ENCODE peak calls at places on chromosome 3, in four cellular contexts. D is HepG2, P is K562, T is GM12878. O is an unnamed sample.
A peak's percentile ranks its signal among the peaks of the same experiment; 100 is the strongest.

GRCh38 chr3:196708467-196708866 is 3.6 kb downstream of the CEP19 start:
- DNase-seq in P (no peak), T (no peak), D (no peak), O (no peak)

GRCh38 chr3:45462522-45463262 is 74.3 kb downstream of the LARS2 start:
- DNase-seq in T (no peak), D (no peak), P (no peak), O (no peak)

GRCh38 chr3:149702691-149703426 is 45.0 kb upstream of the WWTR1 start:
- DNase-seq in P (no peak), D (no peak), T (no peak), O (no peak)

GRCh38 chr3:158659454-158660237 is 12.8 kb downstream of the LXN start:
- DNase-seq in T (no peak), P (peak; percentile 58), D (peak; percentile 45), O (peak; percentile 49)

GRCh38 chr3:43411429-43411828 is 125.1 kb downstream of the SNRK start:
- DNase-seq in T (no peak), P (no peak), D (no peak), O (no peak)

GRCh38 chr3:113546414-113546893 is 14.1 kb downstream of the SIDT1 start:
- DNase-seq in T (peak; percentile 57), D (no peak), P (no peak), O (no peak)

GRCh38 chr3:43861635-43862034 is 170.9 kb downstream of the ABHD5 start:
- DNase-seq in D (no peak), T (no peak), P (no peak), O (no peak)

GRCh38 chr3:65712156-65712555 is 326.6 kb downstream of the MAGI1 start:
- DNase-seq in P (no peak), D (no peak), T (no peak), O (no peak)

GRCh38 chr3:172305552-172305951 is 142.7 kb downstream of the GHSR start:
- DNase-seq in T (no peak), D (peak; percentile 72), P (no peak), O (no peak)

GRCh38 chr3:144142151-144142855 is 170.7 kb downstream of the DIPK2A start:
- DNase-seq in T (no peak), P (no peak), D (no peak), O (no peak)

GRCh38 chr3:195877767-195878423 is 30.5 kb downstream of the TNK2 start:
- DNase-seq in D (no peak), P (peak; percentile 49), T (no peak), O (no peak)

GRCh38 chr3:116057403-116058006 is 387.8 kb downstream of the LSAMP start:
- DNase-seq in D (no peak), T (no peak), P (no peak), O (no peak)

GRCh38 chr3:138409171-138409570 is 25.2 kb upstream of the ESYT3 start:
- DNase-seq in T (no peak), P (no peak), D (no peak), O (no peak)

GRCh38 chr3:125045965-125046364 is 9.8 kb downstream of the HEG1 start:
- DNase-seq in T (no peak), P (no peak), D (no peak), O (no peak)

GRCh38 chr3:33941804-33942203 is 143.4 kb downstream of the PDCD6IP start:
- DNase-seq in P (no peak), D (no peak), T (peak; percentile 17), O (no peak)

GRCh38 chr3:69505770-69506407 is 120.0 kb upstream of the FRMD4B start:
- DNase-seq in D (no peak), T (no peak), P (no peak), O (no peak)

GRCh38 chr3:59017617-59017984 is 32.2 kb downstream of the CFAP20DC start:
- DNase-seq in P (no peak), D (no peak), T (no peak), O (no peak)

DNA sequence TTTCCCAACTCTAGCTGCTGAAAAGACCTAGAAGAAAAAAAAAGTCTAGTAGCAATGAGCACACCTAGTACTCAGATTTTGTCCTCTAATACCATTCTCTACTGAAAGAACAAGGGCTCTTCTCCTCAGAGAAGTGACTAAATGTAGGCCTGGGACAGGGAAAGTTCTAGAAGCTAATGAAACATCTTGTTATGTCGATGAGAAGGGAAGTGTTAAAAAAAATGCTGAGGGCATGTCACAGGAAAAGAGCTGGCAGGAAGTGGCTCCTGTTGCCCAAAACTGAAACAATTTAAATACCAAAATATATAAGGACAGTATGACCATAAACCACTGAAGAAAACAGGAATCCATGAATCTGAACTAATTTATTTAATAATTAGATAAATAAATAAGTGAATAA is 581.4 kb upstream of the TBL1XR1 start:
- DNase-seq in T (no peak), P (no peak), D (no peak), O (no peak)
- TF ChIP-seq ETV6 in T (no peak), P (no peak), D (no peak), O (no peak)

GRCh38 chr3:23288715-23289114 is 85.6 kb downstream of the UBE2E2 start:
- DNase-seq in D (no peak), T (no peak), P (no peak), O (no peak)

GRCh38 chr3:23292432-23292831 is 89.3 kb downstream of the UBE2E2 start:
- DNase-seq in P (no peak), T (no peak), D (no peak), O (no peak)

GRCh38 chr3:23283625-23284024 is 80.5 kb downstream of the UBE2E2 start:
- DNase-seq in D (no peak), P (no peak), T (no peak), O (no peak)

GRCh38 chr3:23288286-23288685 is 85.2 kb downstream of the UBE2E2 start:
- DNase-seq in P (no peak), T (no peak), D (no peak), O (no peak)
- TF ChIP-seq ETV6 in P (no peak), T (no peak), D (no peak), O (no peak)

GRCh38 chr3:151838574-151839312 is 24.8 kb downstream of the AADAC start:
- DNase-seq in D (peak; percentile 77), P (peak; percentile 52), T (peak; percentile 2), O (peak; percentile 22)

GRCh38 chr3:151839313-151839631 is 25.4 kb downstream of the AADAC start:
- DNase-seq in D (no peak), P (no peak), T (no peak), O (no peak)

GRCh38 chr3:151841801-151842200 is 27.9 kb downstream of the AADAC start:
- DNase-seq in D (no peak), P (no peak), T (no peak), O (no peak)

GRCh38 chr3:151845506-151845905 is 27.9 kb upstream of the SUCNR1 start:
- DNase-seq in T (no peak), P (no peak), D (no peak), O (no peak)

GRCh38 chr3:151843275-151843674 is 29.4 kb downstream of the AADAC start:
- DNase-seq in D (no peak), T (no peak), P (no peak), O (no peak)
- TF ChIP-seq ETV6 in D (no peak), T (no peak), P (no peak), O (no peak)

GRCh38 chr3:140597792-140598191 is 80.1 kb upstream of the TRIM42 start:
- DNase-seq in P (no peak), D (no peak), T (no peak), O (no peak)
- TF ChIP-seq ETV6 in P (no peak), D (no peak), T (no peak), O (no peak)

GRCh38 chr3:54357307-54357706 is 235.0 kb downstream of the CACNA2D3 start:
- DNase-seq in T (no peak), P (no peak), D (no peak), O (no peak)

GRCh38 chr3:54361884-54362283 is 239.5 kb downstream of the CACNA2D3 start:
- DNase-seq in P (no peak), T (no peak), D (no peak), O (no peak)

GRCh38 chr3:54358969-54359648 is 236.8 kb downstream of the CACNA2D3 start:
- DNase-seq in T (no peak), P (no peak), D (no peak), O (no peak)

GRCh38 chr3:54358327-54358726 is 236.0 kb downstream of the CACNA2D3 start:
- DNase-seq in T (no peak), D (no peak), P (no peak), O (no peak)

GRCh38 chr3:54360320-54360719 is 238.0 kb downstream of the CACNA2D3 start:
- DNase-seq in T (no peak), D (no peak), P (no peak), O (no peak)
- TF ChIP-seq ETV6 in T (no peak), D (no peak), P (no peak), O (no peak)

GRCh38 chr3:31164398-31164797 is 269.9 kb upstream of the GADL1 start:
- DNase-seq in T (no peak), D (no peak), P (no peak), O (no peak)

GRCh38 chr3:31161889-31162288 is 267.4 kb upstream of the GADL1 start:
- DNase-seq in D (no peak), T (no peak), P (no peak), O (no peak)

GRCh38 chr3:31165399-31165860 is 271.0 kb upstream of the GADL1 start:
- DNase-seq in P (no peak), T (no peak), D (no peak), O (no peak)

GRCh38 chr3:31167666-31168065 is 273.2 kb upstream of the GADL1 start:
- DNase-seq in T (no peak), D (no peak), P (no peak), O (no peak)

DNA sequence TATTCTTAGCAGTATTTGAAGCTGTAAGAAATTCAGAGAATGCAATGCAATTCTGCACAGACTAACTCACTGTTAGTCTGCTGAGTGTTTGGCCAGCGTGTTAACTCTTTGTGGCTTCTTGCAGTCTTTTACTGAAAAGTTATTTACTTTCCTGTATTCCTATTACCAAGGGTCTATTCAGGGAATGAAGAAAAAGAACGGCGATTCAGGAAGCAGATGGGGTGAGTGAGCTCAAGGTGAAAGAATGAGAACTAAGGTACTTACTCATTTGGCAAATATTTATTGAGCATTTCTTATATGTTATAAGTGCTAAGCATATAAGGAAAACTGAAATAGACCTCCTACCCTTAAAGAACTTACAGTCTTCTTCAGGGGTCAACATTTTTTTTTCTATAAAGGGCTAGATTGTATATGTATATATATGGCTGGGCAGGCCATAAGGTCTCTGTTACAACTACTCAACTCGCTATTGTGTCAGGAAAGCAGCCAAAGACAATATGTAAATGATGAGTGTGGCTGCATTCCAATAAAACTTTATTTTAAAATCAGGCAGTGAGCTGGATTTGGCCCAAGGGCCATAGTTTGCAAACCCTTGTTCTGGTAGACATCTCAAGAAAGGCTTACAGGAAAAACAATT is 271.9 kb upstream of the GADL1 start:
- DNase-seq in T (no peak), P (no peak), D (no peak), O (no peak)
- TF ChIP-seq ETV6 in T (no peak), P (no peak), D (no peak), O (no peak)

GRCh38 chr3:169694117-169694516 is 30.6 kb upstream of the MECOM start:
- DNase-seq in T (no peak), P (no peak), D (no peak), O (no peak)
- TF ChIP-seq ETV6 in T (no peak), P (no peak), D (no peak), O (no peak)

O was measured in WTC11.